ENCODE peak calls at places on chromosomes 4 and X, in five cellular contexts. One of them, this sample, is unnamed.

GRCh38 chrX:123206222-123206621 is 22.1 kb downstream of the GRIA3 start:
- DNase-seq in MM.1S: no peak
- DNase-seq in H1: no peak
- DNase-seq in body of pancreas: no peak
- DNase-seq in Caco-2: no peak
- DNase-seq in this sample: no peak

GRCh38 chrX:137044893-137045292 is 11.1 kb upstream of the GPR101 start:
- DNase-seq in MM.1S: no peak
- DNase-seq in Caco-2: no peak
- DNase-seq in body of pancreas: no peak
- DNase-seq in H1: no peak
- DNase-seq in this sample: no peak

GRCh38 chr4:87120411-87121162 is 99.8 kb downstream of the KLHL8 start:
- DNase-seq in MM.1S: no peak
- DNase-seq in H1: no peak
- DNase-seq in body of pancreas: peak; percentile 64
- DNase-seq in Caco-2: peak; percentile 51
- DNase-seq in this sample: peak; percentile 82

GRCh38 chr4:23969635-23970034 is 79.8 kb upstream of the PPARGC1A start:
- DNase-seq in H1: no peak
- DNase-seq in MM.1S: no peak
- DNase-seq in Caco-2: no peak
- DNase-seq in body of pancreas: no peak
- DNase-seq in this sample: no peak

GRCh38 chr4:142549726-142550463 is 296.2 kb downstream of the INPP4B start:
- DNase-seq in body of pancreas: peak; percentile 29
- DNase-seq in Caco-2: no peak
- DNase-seq in MM.1S: no peak
- DNase-seq in H1: no peak
- DNase-seq in this sample: peak; percentile 9

GRCh38 chr4:4859010-4859798 is at the start of gene MSX1:
- DNase-seq in MM.1S: peak; percentile 89
- DNase-seq in body of pancreas: peak; percentile 92
- DNase-seq in Caco-2: peak; percentile 93
- DNase-seq in H1: peak; percentile 79
- DNase-seq in this sample: peak; percentile 84

GRCh38 chr4:112145820-112146813 is 863 bp downstream of the FAM241A start:
- DNase-seq in Caco-2: peak; percentile 55
- DNase-seq in body of pancreas: peak; percentile 59
- DNase-seq in MM.1S: peak; percentile 51
- DNase-seq in H1: no peak
- DNase-seq in this sample: peak; percentile 52

GRCh38 chrX:100976211-100976610 is 6.7 kb downstream of the ARL13A start:
- DNase-seq in MM.1S: no peak
- DNase-seq in Caco-2: no peak
- DNase-seq in body of pancreas: no peak
- DNase-seq in H1: no peak
- DNase-seq in this sample: no peak

GRCh38 chr4:173381610-173382009 is 10.9 kb downstream of the SAP30 start:
- DNase-seq in H1: no peak
- DNase-seq in Caco-2: no peak
- DNase-seq in MM.1S: no peak
- DNase-seq in body of pancreas: no peak
- DNase-seq in this sample: no peak

GRCh38 chrX:132822634-132823012 is 135.8 kb downstream of the HS6ST2 start:
- DNase-seq in Caco-2: no peak
- DNase-seq in H1: no peak
- DNase-seq in MM.1S: peak; percentile 56
- DNase-seq in body of pancreas: no peak
- DNase-seq in this sample: no peak

GRCh38 chr4:147233-147632 is 22.9 kb downstream of the ZNF718 start:
- DNase-seq in H1: no peak
- DNase-seq in MM.1S: no peak
- DNase-seq in Caco-2: no peak
- DNase-seq in body of pancreas: no peak
- DNase-seq in this sample: no peak

GRCh38 chr4:146621-147020 is 22.3 kb downstream of the ZNF718 start:
- DNase-seq in MM.1S: no peak
- DNase-seq in H1: no peak
- DNase-seq in Caco-2: no peak
- DNase-seq in body of pancreas: no peak
- DNase-seq in this sample: no peak
- H3K9me3 ChIP-seq in MM.1S: peaks cover 3% of the 10 kb centered on the region
- H3K9me3 ChIP-seq in H1: peaks cover 28% of the 10 kb centered on the region
- H3K9me3 ChIP-seq in Caco-2: peaks cover 59% of the 10 kb centered on the region
- H3K9me3 ChIP-seq in body of pancreas: no peaks in the 10 kb centered on the region
- H3K9me3 ChIP-seq in this sample: peaks cover 99% of the 10 kb centered on the region

DNA sequence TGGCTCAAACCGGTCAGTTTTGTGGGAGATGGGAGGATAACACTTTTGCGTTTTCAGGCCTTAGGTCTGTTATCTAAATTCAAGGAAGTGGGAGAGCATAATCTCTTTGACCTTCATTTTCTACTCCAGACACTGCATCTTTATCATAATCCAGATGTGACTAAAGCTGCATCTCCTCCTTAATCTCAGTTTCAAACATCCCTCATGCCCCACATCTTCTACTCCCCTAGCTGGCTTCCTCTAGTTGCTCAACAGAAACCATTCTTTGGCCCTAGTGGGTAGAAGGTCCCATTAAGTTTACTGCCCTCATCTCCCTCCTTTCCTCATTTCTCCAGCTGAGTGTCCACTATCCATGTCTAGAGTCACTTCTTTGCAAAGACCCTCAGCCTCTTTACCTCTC is 18.8 kb upstream of the RASL11B start:
- DNase-seq in body of pancreas: no peak
- DNase-seq in H1: no peak
- DNase-seq in MM.1S: no peak
- DNase-seq in Caco-2: no peak
- DNase-seq in this sample: no peak
- H3K4me3 ChIP-seq in body of pancreas: no peak overlapping the region
- H3K4me3 ChIP-seq in H1: no peak overlapping the region
- H3K4me3 ChIP-seq in MM.1S: no peak overlapping the region
- H3K4me3 ChIP-seq in Caco-2: no peak overlapping the region
- H3K4me3 ChIP-seq in this sample: no peak overlapping the region

GRCh38 chr4:761739-762138 is 56.1 kb downstream of the PCGF3 start:
- DNase-seq in H1: no peak
- DNase-seq in body of pancreas: no peak
- DNase-seq in MM.1S: no peak
- DNase-seq in Caco-2: no peak
- DNase-seq in this sample: no peak

GRCh38 chr4:763922-764321 is 58.3 kb downstream of the PCGF3 start:
- DNase-seq in H1: no peak
- DNase-seq in body of pancreas: no peak
- DNase-seq in Caco-2: no peak
- DNase-seq in MM.1S: no peak
- DNase-seq in this sample: no peak

GRCh38 chr4:763191-763810 is 57.7 kb downstream of the PCGF3 start:
- DNase-seq in Caco-2: no peak
- DNase-seq in H1: no peak
- DNase-seq in body of pancreas: no peak
- DNase-seq in MM.1S: no peak
- DNase-seq in this sample: peak; percentile 44

GRCh38 chr4:761086-761485 is 55.5 kb downstream of the PCGF3 start:
- DNase-seq in H1: no peak
- DNase-seq in MM.1S: no peak
- DNase-seq in Caco-2: no peak
- DNase-seq in body of pancreas: no peak
- DNase-seq in this sample: no peak

GRCh38 chr4:762211-763190 is 56.9 kb downstream of the PCGF3 start:
- DNase-seq in Caco-2: peak; percentile 46
- DNase-seq in MM.1S: no peak
- DNase-seq in body of pancreas: no peak
- DNase-seq in H1: no peak
- DNase-seq in this sample: no peak
- TF ChIP-seq CTCF in Caco-2: no peak
- TF ChIP-seq CTCF in MM.1S: no peak
- TF ChIP-seq CTCF in body of pancreas: peak; percentile 40
- TF ChIP-seq CTCF in H1: no peak
- TF ChIP-seq CTCF in this sample: no peak

GRCh38 chr4:133997440-133997839 is 204.1 kb downstream of the PABPC4L start:
- DNase-seq in MM.1S: no peak
- DNase-seq in H1: no peak
- DNase-seq in body of pancreas: no peak
- DNase-seq in Caco-2: no peak
- DNase-seq in this sample: no peak

GRCh38 chr4:134001057-134001456 is 200.5 kb downstream of the PABPC4L start:
- DNase-seq in Caco-2: no peak
- DNase-seq in body of pancreas: no peak
- DNase-seq in H1: no peak
- DNase-seq in MM.1S: no peak
- DNase-seq in this sample: no peak

GRCh38 chr4:133995243-133995960 is 206.2 kb downstream of the PABPC4L start:
- DNase-seq in H1: no peak
- DNase-seq in Caco-2: no peak
- DNase-seq in body of pancreas: no peak
- DNase-seq in MM.1S: no peak
- DNase-seq in this sample: no peak

DNA sequence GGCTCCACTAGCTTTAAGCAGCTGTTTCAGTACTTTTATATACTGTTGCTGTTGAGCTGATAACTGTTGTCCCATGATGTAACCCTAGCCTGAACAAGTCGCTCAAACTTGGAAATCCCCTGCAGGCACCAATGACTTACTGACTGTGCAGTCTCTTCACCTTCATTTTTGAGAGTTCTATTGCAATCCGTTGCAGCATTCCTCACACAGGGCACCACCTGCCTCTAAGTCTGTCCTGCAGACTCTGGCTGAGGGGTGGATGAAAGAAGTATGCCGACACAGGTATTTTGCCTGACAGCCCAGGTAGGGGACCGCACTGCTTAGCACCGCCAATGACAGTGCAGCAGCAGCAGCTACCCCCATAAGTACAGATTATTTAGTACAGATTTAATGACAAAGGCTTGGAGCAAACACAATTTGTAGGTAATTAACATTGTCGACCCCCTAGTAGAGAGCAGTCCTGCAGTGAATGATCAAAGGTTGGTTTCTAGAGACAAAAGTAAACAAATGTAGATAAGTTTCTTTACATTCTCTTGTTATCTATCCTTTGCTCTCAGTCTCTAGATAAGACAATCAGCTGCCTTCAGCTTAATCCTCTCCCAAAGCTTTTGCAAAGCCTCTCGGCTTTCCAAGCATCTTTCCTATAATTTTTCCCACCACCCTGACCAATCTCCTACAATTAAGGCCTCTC is 205.0 kb downstream of the PABPC4L start:
- DNase-seq in Caco-2: peak; percentile 89
- DNase-seq in body of pancreas: no peak
- DNase-seq in MM.1S: no peak
- DNase-seq in H1: peak; percentile 9
- DNase-seq in this sample: no peak
- H3K9me3 ChIP-seq in Caco-2: peaks cover 29% of the 10 kb centered on the region
- H3K9me3 ChIP-seq in body of pancreas: no peaks in the 10 kb centered on the region
- H3K9me3 ChIP-seq in MM.1S: no peaks in the 10 kb centered on the region
- H3K9me3 ChIP-seq in H1: peaks cover 5% of the 10 kb centered on the region
- H3K9me3 ChIP-seq in this sample: no peaks in the 10 kb centered on the region

GRCh38 chr4:117983541-117984451 is 50.5 kb upstream of the NDST3 start:
- DNase-seq in H1: no peak
- DNase-seq in MM.1S: no peak
- DNase-seq in body of pancreas: no peak
- DNase-seq in Caco-2: no peak
- DNase-seq in this sample: no peak
- H3K4me3 ChIP-seq in H1: no peak overlapping the region
- H3K4me3 ChIP-seq in MM.1S: no peak overlapping the region
- H3K4me3 ChIP-seq in body of pancreas: no peak overlapping the region
- H3K4me3 ChIP-seq in Caco-2: no peak overlapping the region
- H3K4me3 ChIP-seq in this sample: no peak overlapping the region

GRCh38 chr4:171186700-171187099 is 626.5 kb upstream of the GALNTL6 start:
- DNase-seq in MM.1S: peak; percentile 9
- DNase-seq in H1: no peak
- DNase-seq in body of pancreas: peak; percentile 80
- DNase-seq in Caco-2: peak; percentile 19
- DNase-seq in this sample: no peak
- TF ChIP-seq CTCF in MM.1S: no peak
- TF ChIP-seq CTCF in H1: no peak
- TF ChIP-seq CTCF in body of pancreas: peak; percentile 31
- TF ChIP-seq CTCF in Caco-2: no peak
- TF ChIP-seq CTCF in this sample: no peak

DNA sequence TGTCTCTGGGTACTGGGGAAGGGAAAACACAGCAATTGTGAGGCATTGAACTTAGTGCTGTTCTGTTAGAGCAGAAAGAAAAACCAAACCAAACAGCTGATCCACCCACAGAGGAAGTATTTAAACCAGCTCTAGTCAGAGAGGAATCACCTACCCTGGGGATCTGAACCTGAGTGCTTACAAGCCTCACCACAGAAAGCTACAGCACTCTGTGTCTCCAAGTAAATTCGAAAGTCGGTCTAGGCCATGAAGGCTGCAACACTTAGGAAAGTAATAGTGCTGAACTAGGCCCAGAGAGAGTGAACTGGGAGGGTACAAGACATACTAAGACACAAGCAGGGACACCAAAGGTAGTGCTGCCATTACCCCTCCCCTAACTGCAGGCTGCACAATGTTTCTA is 142.2 kb upstream of the CXorf51A start:
- DNase-seq in Caco-2: no peak
- DNase-seq in H1: no peak
- DNase-seq in MM.1S: peak; percentile 14
- DNase-seq in body of pancreas: no peak
- DNase-seq in this sample: no peak
- H3K9me3 ChIP-seq in Caco-2: no peaks in the 10 kb centered on the region
- H3K9me3 ChIP-seq in H1: no peaks in the 10 kb centered on the region
- H3K9me3 ChIP-seq in MM.1S: no peaks in the 10 kb centered on the region
- H3K9me3 ChIP-seq in body of pancreas: no peaks in the 10 kb centered on the region
- H3K9me3 ChIP-seq in this sample: peaks cover 2% of the 10 kb centered on the region

GRCh38 chr4:188242041-188242440 is 102.8 kb downstream of the TRIML1 start:
- DNase-seq in H1: no peak
- DNase-seq in Caco-2: no peak
- DNase-seq in MM.1S: no peak
- DNase-seq in body of pancreas: no peak
- DNase-seq in this sample: no peak

GRCh38 chr4:188245651-188246050 is 106.4 kb downstream of the TRIML1 start:
- DNase-seq in MM.1S: no peak
- DNase-seq in H1: no peak
- DNase-seq in Caco-2: no peak
- DNase-seq in body of pancreas: no peak
- DNase-seq in this sample: no peak

GRCh38 chr4:188246488-188246887 is 107.2 kb downstream of the TRIML1 start:
- DNase-seq in body of pancreas: no peak
- DNase-seq in MM.1S: no peak
- DNase-seq in H1: peak; percentile 21
- DNase-seq in Caco-2: peak; percentile 5
- DNase-seq in this sample: no peak
- H3K4me3 ChIP-seq in body of pancreas: no peak overlapping the region
- H3K4me3 ChIP-seq in MM.1S: no peak overlapping the region
- H3K4me3 ChIP-seq in H1: no peak overlapping the region
- H3K4me3 ChIP-seq in Caco-2: no peak overlapping the region
- H3K4me3 ChIP-seq in this sample: no peak overlapping the region